ENCODE peak calls at places on chromosomes 5 and 9, in four cellular contexts. R is CD4-positive, alpha-beta memory T cell; M is ureter; E is COR-L47. S is an unnamed sample.
A peak's percentile ranks its signal among the peaks of the same experiment; 100 is the strongest.

GRCh38 chr5:134567651-134568338 is 42.3 kb downstream of the JADE2 start:
- DNase-seq in E (no peak), M (no peak), R (no peak), S (no peak)

GRCh38 chr5:140205216-140205615 is 30.2 kb downstream of the CYSTM1 start:
- DNase-seq in E (no peak), R (no peak), M (no peak), S (peak; percentile 37)

GRCh38 chr5:56993241-56993640 is 41.3 kb upstream of the MIER3 start:
- DNase-seq in M (no peak), E (no peak), R (no peak), S (no peak)

GRCh38 chr9:117187498-117187897 is 227.4 kb downstream of the ASTN2 start:
- DNase-seq in M (no peak), R (no peak), E (no peak), S (peak; percentile 57)

GRCh38 chr9:110746211-110746930 is 77.8 kb downstream of the MUSK start:
- DNase-seq in E (no peak), R (no peak), M (no peak), S (no peak)

GRCh38 chr5:80055491-80056170 is 20.5 kb downstream of the THBS4 start:
- DNase-seq in M (no peak), R (no peak), E (peak; percentile 81), S (no peak)

GRCh38 chr9:95505676-95506437 is 10.9 kb downstream of the PTCH1 start:
- DNase-seq in E (peak; percentile 53), R (peak; percentile 12), M (peak; percentile 68), S (no peak)

GRCh38 chr9:85515021-85515420 is 226.7 kb downstream of the AGTPBP1 start:
- DNase-seq in M (no peak), E (no peak), R (no peak), S (no peak)

GRCh38 chr9:15824310-15824709 is 271.5 kb downstream of the CCDC171 start:
- DNase-seq in M (no peak), R (no peak), E (no peak), S (no peak)

GRCh38 chr5:37725185-37725584 is 114.7 kb downstream of the GDNF start:
- DNase-seq in R (no peak), E (no peak), M (no peak), S (no peak)

GRCh38 chr9:93223241-93224180 is 39.6 kb downstream of the WNK2 start:
- DNase-seq in E (peak; percentile 67), R (no peak), M (peak; percentile 79), S (no peak)

GRCh38 chr5:137142371-137143243 is 356.5 kb downstream of the SPOCK1 start:
- DNase-seq in M (no peak), R (no peak), E (no peak), S (no peak)

GRCh38 chr9:97768731-97769130 is 71.6 kb upstream of the XPA start:
- DNase-seq in R (no peak), E (no peak), M (no peak), S (no peak)

GRCh38 chr9:10274983-10275382 is 337.8 kb downstream of the PTPRD start:
- DNase-seq in E (no peak), R (no peak), M (no peak), S (no peak)

GRCh38 chr5:43636076-43636475 is 33.1 kb downstream of the NNT start:
- DNase-seq in M (no peak), E (no peak), R (no peak), S (no peak)

GRCh38 chr5:160165137-160166068 is 46.2 kb upstream of the PWWP2A start:
- DNase-seq in M (peak; percentile 94), R (no peak), E (peak; percentile 94), S (no peak)

GRCh38 chr5:136677219-136677618 is 311.9 kb upstream of the TRPC7 start:
- DNase-seq in R (no peak), E (no peak), M (no peak), S (no peak)

GRCh38 chr9:111661802-111662491 is 542 bp downstream of the GNG10 start:
- DNase-seq in R (peak; percentile 28), E (peak; percentile 18), M (peak; percentile 50), S (no peak)

GRCh38 chr5:63245271-63245670 is 666.7 kb downstream of the LRRC70 start:
- DNase-seq in E (no peak), M (no peak), R (no peak), S (no peak)

GRCh38 chr5:149739371-149739770 is 9.3 kb downstream of the PPARGC1B start:
- DNase-seq in R (no peak), M (no peak), E (no peak), S (no peak)

GRCh38 chr9:116639251-116639741 is 47.8 kb upstream of the TRIM32 start:
- DNase-seq in M (no peak), E (no peak), R (no peak), S (peak; percentile 93)

GRCh38 chr9:6086006-6086655 is 70.7 kb upstream of the RANBP6 start:
- DNase-seq in R (no peak), M (no peak), E (no peak), S (no peak)

GRCh38 chr9:99085949-99086948 is 18.7 kb upstream of the TGFBR1 start:
- DNase-seq in R (no peak), M (no peak), E (no peak), S (no peak)

GRCh38 chr5:122653087-122654017 is 121.5 kb upstream of the SNX2 start:
- DNase-seq in M (no peak), E (no peak), R (no peak), S (no peak)

GRCh38 chr9:76559283-76559682 is 100.3 kb downstream of the GCNT1 start:
- DNase-seq in R (no peak), M (no peak), E (no peak), S (no peak)

GRCh38 chr5:150317048-150318003 is 14.6 kb upstream of the ARSI start:
- DNase-seq in E (no peak), M (no peak), R (no peak), S (no peak)

GRCh38 chr9:686381-686813 is 155.1 kb upstream of the DMRT1 start:
- DNase-seq in E (no peak), M (no peak), R (no peak), S (peak; percentile 91)

GRCh38 chr9:35364817-35365585 is 124.9 kb upstream of the RUSC2 start:
- DNase-seq in R (no peak), M (no peak), E (no peak), S (no peak)

GRCh38 chr9:129887210-129888084 is 52.2 kb downstream of the USP20 start:
- DNase-seq in M (no peak), E (no peak), R (peak; percentile 87), S (no peak)

GRCh38 chr5:172498431-172499129 is 44.3 kb upstream of the SH3PXD2B start:
- DNase-seq in M (peak; percentile 31), R (no peak), E (no peak), S (peak; percentile 74)

GRCh38 chr5:147305147-147305546 is 70.3 kb downstream of the STK32A start:
- DNase-seq in R (no peak), M (no peak), E (no peak), S (no peak)

GRCh38 chr9:132062768-132063167 is 16.9 kb downstream of the MED27 start:
- DNase-seq in E (no peak), M (no peak), R (no peak), S (no peak)

GRCh38 chr9:131661954-131662621 is 77.8 kb downstream of the RAPGEF1 start:
- DNase-seq in R (peak; percentile 68), M (no peak), E (no peak), S (no peak)

S was measured in esophagus muscularis mucosa.